ENCODE peak calls at places on chromosomes 6 and 20, in six cellular contexts. K is psoas muscle, Y is A549, Z is testis, T is WERI-Rb-1, X is GM12865. C is an unnamed sample.

GRCh38 chr6:38020593-38020992 is 201.1 kb downstream of the ZFAND3 start:
- DNase-seq in K (no peak), Y (no peak), Z (no peak), T (no peak), X (no peak), C (no peak)

GRCh38 chr6:105452924-105453756 is 50.3 kb upstream of the PREP start:
- DNase-seq in K (no peak), Y (no peak), Z (no peak), T (no peak), X (peak), C (no peak)

GRCh38 chr6:5205877-5206840 is 54.6 kb downstream of the LYRM4 start:
- DNase-seq in K (peak), Y (peak), Z (peak), T (peak), X (no peak), C (no peak)

GRCh38 chr20:16407251-16408067 is 165.8 kb downstream of the KIF16B start:
- DNase-seq in K (no peak), Y (peak), Z (no peak), T (no peak), X (no peak), C (no peak)

GRCh38 chr6:121677551-121677950 is 242.1 kb downstream of the GJA1 start:
- DNase-seq in K (no peak), Y (no peak), Z (no peak), T (no peak), X (no peak), C (no peak)

GRCh38 chr20:46936415-46937139 is 41.9 kb downstream of the EYA2 start:
- DNase-seq in K (no peak), Y (no peak), Z (no peak), T (peak), X (no peak), C (no peak)

GRCh38 chr6:134835998-134836397 is 113.9 kb downstream of the ALDH8A1 start:
- DNase-seq in K (no peak), Y (no peak), Z (no peak), T (no peak), X (no peak), C (no peak)

GRCh38 chr6:87066449-87067288 is 28.2 kb downstream of the CGA start:
- DNase-seq in K (no peak), Y (peak), Z (peak), T (peak), X (peak), C (peak)

GRCh38 chr20:21509597-21510331 is 4.1 kb downstream of the NKX2-2 start:
- DNase-seq in K (no peak), Y (peak), Z (peak), T (no peak), X (no peak), C (no peak)

GRCh38 chr20:8860011-8860495 is 208.8 kb upstream of the PLCB4 start:
- DNase-seq in K (no peak), Y (peak), Z (no peak), T (no peak), X (no peak), C (no peak)

GRCh38 chr6:169302255-169302654 is 48.6 kb upstream of the THBS2 start:
- DNase-seq in K (no peak), Y (no peak), Z (no peak), T (no peak), X (no peak), C (no peak)

GRCh38 chr6:44508646-44509045 is 121.1 kb downstream of the CDC5L start:
- DNase-seq in K (no peak), Y (no peak), Z (no peak), T (no peak), X (no peak), C (no peak)

GRCh38 chr6:141552463-141552862 is 580.3 kb upstream of the GJE1 start:
- DNase-seq in K (no peak), Y (peak), Z (no peak), T (no peak), X (peak), C (no peak)

GRCh38 chr20:34995192-34995591 is 39.5 kb downstream of the MYH7B start:
- DNase-seq in K (no peak), Y (no peak), Z (no peak), T (no peak), X (no peak), C (no peak)

GRCh38 chr6:166503167-166503744 is 83.2 kb downstream of the RAMACL start:
- DNase-seq in K (no peak), Y (no peak), Z (no peak), T (no peak), X (no peak), C (no peak)

GRCh38 chr6:42339991-42340401 is 111.7 kb downstream of the TRERF1 start:
- DNase-seq in K (no peak), Y (no peak), Z (no peak), T (no peak), X (peak), C (no peak)

GRCh38 chr20:25984933-25985332 is 288.3 kb upstream of the ZNF337 start:
- DNase-seq in K (peak), Y (no peak), Z (peak), T (no peak), X (no peak), C (no peak)

GRCh38 chr6:155078331-155078745 is 83.2 kb downstream of the TIAM2 start:
- DNase-seq in K (peak), Y (no peak), Z (peak), T (peak), X (no peak), C (no peak)

GRCh38 chr6:89475634-89476033 is 42.7 kb downstream of the ANKRD6 start:
- DNase-seq in K (no peak), Y (no peak), Z (no peak), T (no peak), X (peak), C (no peak)

GRCh38 chr6:135250751-135251356 is 69.7 kb downstream of the MYB start:
- DNase-seq in K (no peak), Y (no peak), Z (no peak), T (no peak), X (no peak), C (no peak)

GRCh38 chr6:32604434-32604877 is 14.8 kb upstream of the HLA-DRB1 start:
- DNase-seq in K (no peak), Y (no peak), Z (no peak), T (no peak), X (peak), C (no peak)

GRCh38 chr6:42304313-42304712 is 86.7 kb upstream of the MRPS10 start:
- DNase-seq in K (no peak), Y (no peak), Z (peak), T (peak), X (no peak), C (no peak)

GRCh38 chr6:11732036-11732545 is 46.5 kb downstream of the ADTRP start:
- DNase-seq in K (peak), Y (no peak), Z (peak), T (no peak), X (peak), C (no peak)

GRCh38 chr20:40251284-40251932 is 437.6 kb downstream of the MAFB start:
- DNase-seq in K (no peak), Y (peak), Z (peak), T (peak), X (peak), C (no peak)

GRCh38 chr6:22557007-22557406 is 12.4 kb upstream of the HDGFL1 start:
- DNase-seq in K (no peak), Y (no peak), Z (no peak), T (no peak), X (no peak), C (no peak)

GRCh38 chr6:79702701-79703100 is 71.6 kb downstream of the SH3BGRL2 start:
- DNase-seq in K (no peak), Y (no peak), Z (no peak), T (no peak), X (no peak), C (no peak)

GRCh38 chr20:34549291-34549928 is 9.1 kb upstream of the MAP1LC3A start:
- DNase-seq in K (no peak), Y (peak), Z (no peak), T (no peak), X (peak), C (no peak)

GRCh38 chr6:139422105-139423036 is 47.9 kb upstream of the CITED2 start:
- DNase-seq in K (no peak), Y (no peak), Z (no peak), T (no peak), X (no peak), C (no peak)

GRCh38 chr6:111013144-111013905 is 31.5 kb downstream of the RPF2 start:
- DNase-seq in K (no peak), Y (no peak), Z (no peak), T (no peak), X (no peak), C (no peak)

GRCh38 chr20:22824077-22824476 is 211.0 kb upstream of the SSTR4 start:
- DNase-seq in K (no peak), Y (no peak), Z (no peak), T (no peak), X (no peak), C (no peak)

GRCh38 chr6:42451146-42451594 is 556 bp downstream of the TRERF1 start:
- DNase-seq in K (no peak), Y (no peak), Z (no peak), T (no peak), X (peak), C (no peak)

GRCh38 chr6:114301596-114302219 is 41.1 kb downstream of the HS3ST5 start:
- DNase-seq in K (no peak), Y (no peak), Z (no peak), T (no peak), X (no peak), C (no peak)

GRCh38 chr6:114310053-114310452 is 32.8 kb downstream of the HS3ST5 start:
- DNase-seq in K (no peak), Y (no peak), Z (no peak), T (no peak), X (no peak), C (no peak)

DNA sequence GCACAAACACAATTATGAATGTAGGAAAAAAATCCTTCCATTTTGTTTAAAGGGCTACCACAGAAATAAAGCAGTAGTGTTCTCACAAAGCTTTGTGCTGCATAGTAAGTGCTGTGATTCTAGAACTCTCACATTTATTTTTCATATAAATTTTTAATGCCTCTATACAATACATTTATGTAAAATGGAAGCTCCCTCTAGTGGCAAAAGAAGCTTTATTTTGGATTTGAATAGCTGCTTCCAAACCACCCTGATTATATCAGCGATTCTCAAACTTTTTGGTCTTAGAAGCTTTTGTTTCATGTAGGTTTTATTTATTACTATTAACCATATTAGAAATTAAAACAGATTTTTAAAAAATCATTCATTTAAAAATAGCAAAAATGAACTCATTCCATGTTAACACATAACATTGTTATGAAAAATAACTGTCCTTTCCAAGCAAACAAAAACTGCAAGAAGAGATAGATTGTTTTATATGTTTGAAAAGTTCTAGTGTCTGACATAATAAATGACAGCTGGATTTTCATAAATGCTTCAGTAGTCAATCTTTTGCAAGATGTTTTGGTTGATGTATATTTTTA is 38.4 kb downstream of the HS3ST5 start:
- DNase-seq in K (no peak), Y (peak), Z (no peak), T (no peak), X (peak), C (no peak)
- TF ChIP-seq CTCF in K (peak), Y (peak), Z (no peak), T (no peak), X (peak), C (peak)

GRCh38 chr6:35096129-35096852 is 44.8 kb downstream of the TCP11 start:
- DNase-seq in K (no peak), Y (peak), Z (no peak), T (peak), X (no peak), C (no peak)
- TF ChIP-seq CTCF in K (no peak), Y (no peak), Z (no peak), T (no peak), X (no peak), C (no peak)

GRCh38 chr6:153312633-153313032 is 181.6 kb upstream of the RGS17 start:
- DNase-seq in K (peak), Y (peak), Z (peak), T (peak), X (peak), C (peak)
- TF ChIP-seq CTCF in K (no peak), Y (peak), Z (no peak), T (peak), X (peak), C (peak)

DNA sequence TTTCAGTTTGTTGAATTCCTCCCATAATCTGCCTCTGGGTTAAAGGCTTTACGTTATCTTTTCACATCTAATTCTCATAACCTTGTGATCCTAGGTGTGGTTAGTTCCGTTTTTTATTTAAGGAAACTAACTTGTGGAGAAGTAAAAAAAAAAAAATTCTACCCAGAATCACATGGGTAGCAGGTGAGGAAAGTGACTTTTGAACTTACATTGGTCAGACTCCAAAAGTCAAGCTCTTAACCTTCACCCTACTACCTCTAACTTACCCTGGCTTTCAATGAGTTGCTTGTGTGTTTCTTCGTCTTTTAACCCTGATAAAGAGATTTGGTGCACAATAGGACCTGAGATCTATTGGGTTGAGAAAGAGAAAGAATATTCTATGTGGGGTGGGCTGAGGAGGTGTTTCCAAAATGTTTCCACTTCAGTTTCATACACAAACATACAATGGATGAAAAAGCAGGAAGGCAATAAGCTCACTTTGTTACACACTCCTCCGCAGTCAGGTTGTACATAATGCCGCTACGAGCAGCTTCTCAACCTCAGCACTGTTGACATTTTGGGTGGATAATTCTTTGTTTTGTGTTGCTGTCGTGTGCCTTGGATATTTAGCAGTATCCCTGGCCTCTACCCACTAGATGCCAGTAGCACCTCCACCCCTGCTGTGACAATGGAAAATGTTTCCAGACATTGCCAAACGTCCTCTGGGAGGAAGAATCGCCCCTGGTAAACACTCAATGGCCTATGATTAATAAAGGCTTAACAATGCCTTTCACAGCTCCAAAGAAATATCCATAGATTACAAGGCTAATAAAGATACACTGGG is 193.0 kb upstream of the ZNF217 start:
- DNase-seq in K (no peak), Y (peak), Z (no peak), T (no peak), X (no peak), C (no peak)
- TF ChIP-seq CTCF in K (no peak), Y (no peak), Z (no peak), T (no peak), X (no peak), C (no peak)

DNA sequence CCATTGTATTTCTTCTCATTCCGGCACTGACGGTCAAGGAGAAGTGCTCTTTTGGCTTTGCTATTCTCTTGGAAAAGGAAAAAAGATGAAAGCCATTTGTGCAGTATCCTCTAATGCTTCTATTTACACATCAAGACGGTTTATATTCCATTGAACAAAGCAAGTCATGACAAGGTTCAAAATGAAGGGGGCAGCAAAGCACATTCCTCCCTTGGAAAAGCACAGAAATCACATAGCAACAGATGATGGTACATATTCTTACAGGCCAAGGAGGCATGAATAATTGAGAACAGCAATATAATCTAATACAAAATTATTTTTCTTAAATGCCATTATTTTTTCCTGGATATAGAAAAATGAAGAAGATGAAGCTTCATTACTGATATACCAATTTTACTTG is 508.2 kb upstream of the JAG1 start:
- DNase-seq in K (no peak), Y (no peak), Z (no peak), T (no peak), X (no peak), C (no peak)
- TF ChIP-seq CTCF in K (no peak), Y (no peak), Z (no peak), T (peak), X (no peak), C (no peak)

GRCh38 chr20:674936-675452 is 608 bp downstream of the SCRT2 start:
- DNase-seq in K (no peak), Y (no peak), Z (no peak), T (no peak), X (no peak), C (no peak)

GRCh38 chr20:671252-672030 is 4.2 kb downstream of the SCRT2 start:
- DNase-seq in K (no peak), Y (no peak), Z (no peak), T (no peak), X (no peak), C (no peak)

GRCh38 chr20:673606-674005 is 2.0 kb downstream of the SCRT2 start:
- DNase-seq in K (no peak), Y (no peak), Z (no peak), T (no peak), X (no peak), C (no peak)

GRCh38 chr20:675453-676314 is at the start of gene SCRT2:
- DNase-seq in K (peak), Y (peak), Z (peak), T (peak), X (peak), C (peak)

DNA sequence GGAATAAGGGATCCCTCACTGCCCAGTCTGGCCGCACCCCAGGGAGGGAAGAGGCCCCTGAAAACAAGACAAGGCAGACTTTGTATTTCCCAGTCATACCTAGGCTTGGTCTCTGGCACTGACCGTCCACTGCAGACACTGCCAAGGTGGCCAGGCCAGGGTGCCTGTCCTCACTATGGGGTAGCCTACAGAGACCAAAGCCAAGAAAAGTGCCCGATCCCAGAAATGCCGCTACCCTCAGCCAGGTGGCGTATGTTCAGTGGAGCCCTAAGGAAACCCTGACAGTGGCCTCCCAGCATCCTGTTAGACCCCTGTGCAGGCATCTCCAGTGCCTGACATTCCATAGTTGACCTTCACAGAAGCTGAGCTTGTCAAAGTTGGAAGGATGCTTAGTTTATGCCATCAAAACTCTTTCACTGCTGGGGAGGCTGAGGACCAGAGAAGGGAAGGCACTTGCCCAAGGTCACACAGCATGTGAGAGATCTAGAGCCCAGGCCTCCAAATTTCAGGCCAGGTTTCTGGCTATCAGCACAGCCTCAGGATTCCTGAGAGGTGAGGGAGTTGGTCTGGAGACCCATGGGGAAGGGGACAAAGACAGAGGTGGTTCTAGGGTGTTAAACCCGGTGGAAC is 2.5 kb downstream of the SCRT2 start:
- DNase-seq in K (no peak), Y (peak), Z (no peak), T (peak), X (no peak), C (no peak)
- TF ChIP-seq CTCF in K (no peak), Y (peak), Z (peak), T (peak), X (peak), C (peak)

DNA sequence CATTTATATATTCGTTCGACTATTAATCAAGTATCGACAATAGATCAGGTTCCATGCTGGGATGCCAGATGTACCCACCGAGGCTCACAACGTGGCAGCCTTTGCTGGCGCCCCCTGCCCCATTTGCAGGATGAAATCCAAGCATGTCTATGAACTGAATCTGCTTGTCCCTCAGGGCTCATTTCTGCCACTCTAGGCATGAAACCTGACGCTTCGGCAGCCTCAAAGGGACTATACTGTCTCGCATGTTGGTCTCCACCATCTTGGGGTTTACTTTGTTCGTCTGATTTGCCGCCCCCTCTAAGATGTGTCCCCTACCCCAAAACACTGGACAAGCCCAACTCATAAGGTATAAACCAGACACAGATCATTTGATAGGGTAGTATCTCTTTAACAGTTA is 36.7 kb downstream of the HUS1B start:
- DNase-seq in K (no peak), Y (no peak), Z (no peak), T (no peak), X (no peak), C (no peak)
- TF ChIP-seq CTCF in K (no peak), Y (no peak), Z (no peak), T (no peak), X (no peak), C (no peak)

GRCh38 chr20:54102543-54102942 is 32.1 kb upstream of the BCAS1 start:
- DNase-seq in K (no peak), Y (no peak), Z (no peak), T (no peak), X (no peak), C (no peak)
- TF ChIP-seq CTCF in K (no peak), Y (no peak), Z (no peak), T (no peak), X (no peak), C (no peak)

DNA sequence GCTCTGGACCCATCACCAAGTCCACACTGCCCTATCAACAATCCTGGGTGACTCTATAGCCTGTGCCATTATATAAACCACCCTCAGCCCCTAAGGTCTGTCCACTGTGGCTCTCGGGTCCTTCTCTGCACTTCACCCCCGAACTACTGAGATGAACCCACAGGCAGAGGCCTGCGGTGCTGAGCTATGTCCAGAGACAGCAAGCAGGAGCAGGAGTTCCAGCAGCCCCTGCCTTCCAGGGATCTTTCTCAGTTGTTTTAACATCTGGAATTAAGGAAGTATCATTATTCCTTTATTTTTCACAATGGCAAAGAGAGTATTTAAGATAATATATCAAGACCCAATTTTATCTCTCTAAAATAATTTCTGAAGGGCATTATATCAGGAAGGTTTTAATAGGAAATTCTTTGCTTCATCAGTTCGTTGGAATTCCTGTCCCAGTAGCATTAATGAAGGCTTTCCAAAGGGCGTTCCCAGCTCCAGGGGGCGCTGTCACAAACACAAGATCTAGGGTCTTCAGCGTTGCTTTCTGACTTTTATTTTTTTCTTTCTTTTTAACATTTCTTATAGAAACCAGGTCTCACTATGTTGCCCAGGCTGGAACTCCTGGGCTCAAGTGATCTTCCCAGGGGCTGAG is 27.3 kb downstream of the RRBP1 start:
- DNase-seq in K (peak), Y (peak), Z (peak), T (peak), X (no peak), C (peak)
- TF ChIP-seq CTCF in K (peak), Y (peak), Z (peak), T (peak), X (no peak), C (peak)

C was measured in neural crest cell.